ENCODE peak calls at places on chromosome 1, in six cellular contexts. W, X, B, J, V and D are unnamed samples.

GRCh38 chr1:225977937-225978748 is 21.0 kb downstream of the SDE2 start:
- DNase-seq in W (no peak), X (no peak), B (no peak), J (no peak), V (no peak), D (no peak)

GRCh38 chr1:59061876-59062275 is 235.0 kb upstream of the FGGY start:
- DNase-seq in W (no peak), X (no peak), B (no peak), J (peak), V (no peak), D (peak)

GRCh38 chr1:21865609-21865942 is 53.5 kb downstream of the LDLRAD2 start:
- DNase-seq in W (no peak), X (no peak), B (no peak), J (no peak), V (no peak), D (no peak)

GRCh38 chr1:77234943-77235342 is 15.7 kb upstream of the PIGK start:
- DNase-seq in W (no peak), X (no peak), B (no peak), J (no peak), V (no peak), D (no peak)

GRCh38 chr1:198079432-198079951 is 77.3 kb upstream of the NEK7 start:
- DNase-seq in W (no peak), X (no peak), B (no peak), J (no peak), V (no peak), D (no peak)

GRCh38 chr1:31647106-31647505 is 2.4 kb upstream of the PEF1 start:
- DNase-seq in W (no peak), X (no peak), B (no peak), J (no peak), V (no peak), D (no peak)

GRCh38 chr1:41468082-41468762 is 16.3 kb downstream of the EDN2 start:
- DNase-seq in W (no peak), X (no peak), B (no peak), J (no peak), V (no peak), D (no peak)

GRCh38 chr1:53619088-53619810 is 119.7 kb downstream of the GLIS1 start:
- DNase-seq in W (no peak), X (no peak), B (no peak), J (no peak), V (no peak), D (no peak)

GRCh38 chr1:203273869-203274602 is 31.3 kb upstream of the BTG2 start:
- DNase-seq in W (no peak), X (no peak), B (peak), J (peak), V (no peak), D (peak)

GRCh38 chr1:169312084-169312954 is 55.3 kb downstream of the NME7 start:
- DNase-seq in W (peak), X (no peak), B (peak), J (no peak), V (no peak), D (no peak)

GRCh38 chr1:21520899-21521716 is 11.9 kb downstream of the ALPL start:
- DNase-seq in W (no peak), X (no peak), B (no peak), J (no peak), V (no peak), D (peak)